ENCODE peak calls at places on chromosomes 13 and 19, in five cellular contexts. Z, P, Q, C and H are unnamed samples.
A peak's percentile ranks its signal among the peaks of the same experiment; 100 is the strongest.

GRCh38 chr19:45782820-45783785 is 813 bp upstream of the DMPK start:
- DNase-seq in Z (no peak), P (no peak), Q (no peak), C (no peak), H (no peak)

GRCh38 chr13:45295536-45295935 is 45.4 kb downstream of the TPT1 start:
- DNase-seq in Z (no peak), P (no peak), Q (no peak), C (no peak), H (no peak)

GRCh38 chr19:4803736-4804695 is 12.5 kb downstream of the FEM1A start:
- DNase-seq in Z (peak; percentile 43), P (peak; percentile 83), Q (peak; percentile 55), C (peak; percentile 72), H (no peak)

GRCh38 chr13:101917475-101917810 is 465.0 kb downstream of the ITGBL1 start:
- DNase-seq in Z (no peak), P (no peak), Q (no peak), C (no peak), H (no peak)

GRCh38 chr19:50896591-50897190 is 14.5 kb downstream of the KLK4 start:
- DNase-seq in Z (no peak), P (peak; percentile 57), Q (no peak), C (peak; percentile 13), H (no peak)

GRCh38 chr13:50358715-50359367 is 343.6 kb downstream of the KCNRG start:
- DNase-seq in Z (no peak), P (no peak), Q (no peak), C (no peak), H (no peak)

GRCh38 chr19:17229890-17230289 is 3.9 kb downstream of the OCEL1 start:
- DNase-seq in Z (no peak), P (no peak), Q (no peak), C (no peak), H (no peak)

GRCh38 chr19:3270908-3271307 is 46.4 kb downstream of the CELF5 start:
- DNase-seq in Z (no peak), P (peak; percentile 82), Q (peak; percentile 45), C (peak; percentile 55), H (no peak)

GRCh38 chr13:44007451-44007850 is 127.7 kb downstream of the LACC1 start:
- DNase-seq in Z (no peak), P (no peak), Q (no peak), C (no peak), H (no peak)

GRCh38 chr13:60745343-60745742 is 348.3 kb downstream of the TDRD3 start:
- DNase-seq in Z (no peak), P (no peak), Q (no peak), C (no peak), H (no peak)

GRCh38 chr19:5966215-5966614 is 11.7 kb downstream of the RANBP3 start:
- DNase-seq in Z (no peak), P (no peak), Q (no peak), C (no peak), H (no peak)

GRCh38 chr19:12789098-12789903 is 2.0 kb upstream of the JUNB start:
- DNase-seq in Z (no peak), P (peak; percentile 65), Q (no peak), C (no peak), H (no peak)

GRCh38 chr13:39051157-39051556 is 12.9 kb downstream of the NHLRC3 start:
- DNase-seq in Z (no peak), P (no peak), Q (peak; percentile 21), C (no peak), H (no peak)

GRCh38 chr13:44382635-44383145 is 9.1 kb downstream of the SERP2 start:
- DNase-seq in Z (no peak), P (no peak), Q (no peak), C (no peak), H (no peak)

GRCh38 chr13:30718661-30719520 is 16.5 kb upstream of the ALOX5AP start:
- DNase-seq in Z (no peak), P (no peak), Q (no peak), C (no peak), H (no peak)

GRCh38 chr13:110816500-110816899 is 98.4 kb downstream of the ANKRD10 start:
- DNase-seq in Z (no peak), P (no peak), Q (no peak), C (no peak), H (no peak)

GRCh38 chr13:98751397-98752110 is 918 bp downstream of the SLC15A1 start:
- DNase-seq in Z (no peak), P (no peak), Q (no peak), C (no peak), H (no peak)

GRCh38 chr19:18391509-18392075 is 5.6 kb downstream of the GDF15 start:
- DNase-seq in Z (no peak), P (no peak), Q (no peak), C (no peak), H (no peak)

GRCh38 chr13:66805657-66806056 is 424.5 kb downstream of the PCDH9 start:
- DNase-seq in Z (no peak), P (no peak), Q (no peak), C (no peak), H (no peak)

GRCh38 chr19:3730457-3730958 is 22.3 kb downstream of the TJP3 start:
- DNase-seq in Z (no peak), P (no peak), Q (no peak), C (no peak), H (no peak)